ENCODE peak calls at places on chromosome 6, in eight cellular contexts. S, A, R, W, V, K, X and F are unnamed samples.

GRCh38 chr6:125749864-125750691 is 646 bp downstream of the HEY2 start:
- DNase-seq in S (peak), A (no peak), R (no peak), W (peak), V (peak), K (peak), X (no peak), F (peak)

GRCh38 chr6:121680058-121680457 is 244.6 kb downstream of the GJA1 start:
- DNase-seq in S (no peak), A (no peak), R (no peak), W (no peak), V (no peak), K (no peak), X (no peak), F (no peak)

GRCh38 chr6:152854086-152854795 is 103.6 kb downstream of the VIP start:
- DNase-seq in S (no peak), A (no peak), R (no peak), W (no peak), V (no peak), K (no peak), X (no peak), F (no peak)

GRCh38 chr6:3612341-3613041 is 139.0 kb downstream of the PXDC1 start:
- DNase-seq in S (peak), A (no peak), R (no peak), W (no peak), V (no peak), K (no peak), X (peak), F (peak)

GRCh38 chr6:16295060-16295459 is 56.7 kb downstream of the GMPR start:
- DNase-seq in S (no peak), A (no peak), R (no peak), W (no peak), V (no peak), K (no peak), X (no peak), F (no peak)

GRCh38 chr6:11909696-11910132 is 102.4 kb upstream of the HIVEP1 start:
- DNase-seq in S (no peak), A (no peak), R (no peak), W (no peak), V (no peak), K (no peak), X (peak), F (peak)

GRCh38 chr6:122494665-122495272 is 23.2 kb upstream of the SERINC1 start:
- DNase-seq in S (peak), A (no peak), R (no peak), W (no peak), V (no peak), K (no peak), X (no peak), F (no peak)

GRCh38 chr6:40733290-40733689 is 146.1 kb upstream of the LRFN2 start:
- DNase-seq in S (no peak), A (no peak), R (no peak), W (no peak), V (no peak), K (no peak), X (no peak), F (peak)

GRCh38 chr6:26317503-26317902 is 47.5 kb upstream of the BTN3A2 start:
- DNase-seq in S (no peak), A (no peak), R (no peak), W (no peak), V (no peak), K (no peak), X (no peak), F (no peak)

GRCh38 chr6:134738486-134738885 is 211.4 kb downstream of the ALDH8A1 start:
- DNase-seq in S (no peak), A (no peak), R (no peak), W (no peak), V (no peak), K (no peak), X (no peak), F (no peak)

GRCh38 chr6:110708295-110708965 is 106.8 kb downstream of the CDK19 start:
- DNase-seq in S (no peak), A (no peak), R (no peak), W (no peak), V (no peak), K (no peak), X (no peak), F (peak)

GRCh38 chr6:13662651-13663334 is 47.7 kb downstream of the NOL7 start:
- DNase-seq in S (no peak), A (no peak), R (no peak), W (no peak), V (no peak), K (no peak), X (no peak), F (no peak)

GRCh38 chr6:148466158-148466557 is 123.5 kb downstream of the SASH1 start:
- DNase-seq in S (no peak), A (no peak), R (no peak), W (no peak), V (no peak), K (no peak), X (peak), F (no peak)

GRCh38 chr6:11368264-11368663 is 135.8 kb upstream of the NEDD9 start:
- DNase-seq in S (no peak), A (no peak), R (no peak), W (no peak), V (no peak), K (no peak), X (peak), F (no peak)

GRCh38 chr6:112956696-112957525 is 609.8 kb downstream of the RFPL4B start:
- DNase-seq in S (no peak), A (no peak), R (no peak), W (no peak), V (no peak), K (no peak), X (peak), F (peak)

GRCh38 chr6:149961728-149962425 is 1.9 kb upstream of the ULBP1 start:
- DNase-seq in S (peak), A (no peak), R (no peak), W (no peak), V (peak), K (no peak), X (no peak), F (no peak)

GRCh38 chr6:116461563-116462507 is 660 bp downstream of the CALHM6 start:
- DNase-seq in S (peak), A (no peak), R (peak), W (peak), V (peak), K (peak), X (peak), F (no peak)

GRCh38 chr6:148464319-148465010 is 121.8 kb downstream of the SASH1 start:
- DNase-seq in S (peak), A (peak), R (no peak), W (peak), V (peak), K (peak), X (peak), F (peak)

GRCh38 chr6:35754452-35755321 is 17.9 kb downstream of the ARMC12 start:
- DNase-seq in S (peak), A (no peak), R (no peak), W (no peak), V (no peak), K (no peak), X (no peak), F (peak)